ENCODE peak calls at places on chromosomes 6 and 20, in ten cellular contexts. T is GM19239; L is LHCN-M2; Y is stimulated activated CD8-positive, alpha-beta memory T cell treated with anti-CD3 and anti-CD28 coated beads, Interleukin-12 subunit alpha, Interleukin-12 subunit beta, amount 100 ng/mL, for 4 hours; D is Calu3; V is NAMALWA; P is aorta; F is M059J; Z is NCI-H1930; A is AG08395. U is an unnamed sample.
A peak's percentile ranks its signal among the peaks of the same experiment; 100 is the strongest.

GRCh38 chr20:4038047-4038459 is 22.7 kb upstream of the RNF24 start:
- DNase-seq in T (peak; percentile 87), L (peak; percentile 73), Y (peak; percentile 32), D (peak; percentile 36), V (peak; percentile 83), P (peak; percentile 81), F (peak; percentile 96), Z (no peak), A (peak; percentile 92), U (peak; percentile 58)

GRCh38 chr6:138162104-138162946 is 586 bp downstream of the ARFGEF3 start:
- DNase-seq in T (no peak), L (no peak), Y (peak; percentile 1), D (peak; percentile 12), V (no peak), P (peak; percentile 76), F (peak; percentile 42), Z (no peak), A (peak; percentile 13), U (peak; percentile 3)

GRCh38 chr6:45743028-45743615 is 272.5 kb downstream of the CLIC5 start:
- DNase-seq in T (no peak), L (no peak), Y (no peak), D (no peak), V (no peak), P (no peak), F (peak; percentile 17), Z (no peak), A (no peak), U (no peak)

GRCh38 chr20:32155017-32155965 is 45.8 kb downstream of the TM9SF4 start:
- DNase-seq in T (no peak), L (peak; percentile 92), Y (no peak), D (peak; percentile 85), V (peak; percentile 52), P (peak; percentile 94), F (peak; percentile 98), Z (peak; percentile 56), A (peak; percentile 82), U (peak; percentile 31)

GRCh38 chr6:17179246-17180073 is 77.6 kb downstream of the STMND1 start:
- DNase-seq in T (no peak), L (peak; percentile 68), Y (no peak), D (no peak), V (no peak), P (no peak), F (peak; percentile 81), Z (no peak), A (peak; percentile 48), U (peak; percentile 84)

GRCh38 chr6:143234686-143235085 is 174.0 kb downstream of the AIG1 start:
- DNase-seq in T (no peak), L (peak; percentile 40), Y (no peak), D (no peak), V (no peak), P (no peak), F (peak; percentile 25), Z (no peak), A (peak; percentile 28), U (no peak)

GRCh38 chr20:20953738-20954657 is 152.2 kb downstream of the LINC00237 start:
- DNase-seq in T (no peak), L (no peak), Y (no peak), D (no peak), V (no peak), P (no peak), F (no peak), Z (no peak), A (no peak), U (no peak)

GRCh38 chr6:159969204-159969912 is 476 bp downstream of the IGF2R start:
- DNase-seq in T (no peak), L (no peak), Y (no peak), D (peak; percentile 38), V (peak; percentile 37), P (peak; percentile 83), F (peak; percentile 41), Z (no peak), A (peak; percentile 20), U (peak; percentile 32)

GRCh38 chr6:157825243-157825904 is 2.3 kb downstream of the SNX9 start:
- DNase-seq in T (no peak), L (no peak), Y (no peak), D (no peak), V (no peak), P (no peak), F (no peak), Z (no peak), A (no peak), U (no peak)

GRCh38 chr6:37056439-37057127 is 51.1 kb downstream of the FGD2 start:
- DNase-seq in T (no peak), L (peak; percentile 42), Y (no peak), D (peak; percentile 84), V (no peak), P (peak; percentile 64), F (peak; percentile 67), Z (no peak), A (no peak), U (peak; percentile 100)

GRCh38 chr6:26235240-26235730 is 129.7 kb upstream of the BTN3A2 start:
- DNase-seq in T (no peak), L (no peak), Y (no peak), D (no peak), V (peak; percentile 49), P (no peak), F (no peak), Z (no peak), A (no peak), U (no peak)

GRCh38 chr6:115882174-115882573 is 178.5 kb downstream of the FRK start:
- DNase-seq in T (no peak), L (peak; percentile 21), Y (no peak), D (peak; percentile 73), V (no peak), P (no peak), F (peak; percentile 6), Z (no peak), A (no peak), U (peak; percentile 96)

GRCh38 chr6:141808662-141809061 is 324.1 kb upstream of the GJE1 start:
- DNase-seq in T (no peak), L (no peak), Y (no peak), D (no peak), V (no peak), P (no peak), F (no peak), Z (no peak), A (no peak), U (no peak)

GRCh38 chr6:36523451-36523850 is 23.8 kb downstream of the STK38 start:
- DNase-seq in T (no peak), L (no peak), Y (no peak), D (no peak), V (no peak), P (no peak), F (no peak), Z (no peak), A (no peak), U (no peak)

GRCh38 chr6:26351544-26351953 is 13.4 kb upstream of the BTN3A2 start:
- DNase-seq in T (no peak), L (peak; percentile 99), Y (no peak), D (no peak), V (no peak), P (no peak), F (peak; percentile 100), Z (no peak), A (peak; percentile 88), U (peak; percentile 92)

GRCh38 chr6:161407581-161407980 is 133.7 kb upstream of the AGPAT4 start:
- DNase-seq in T (no peak), L (peak; percentile 94), Y (no peak), D (peak; percentile 12), V (no peak), P (no peak), F (peak; percentile 91), Z (no peak), A (peak; percentile 30), U (no peak)

GRCh38 chr6:45591306-45591705 is 213.6 kb upstream of the SUPT3H start:
- DNase-seq in T (no peak), L (no peak), Y (no peak), D (no peak), V (no peak), P (no peak), F (peak; percentile 79), Z (no peak), A (no peak), U (peak; percentile 73)

GRCh38 chr6:157841211-157841840 is 18.3 kb downstream of the SNX9 start:
- DNase-seq in T (no peak), L (no peak), Y (no peak), D (peak; percentile 59), V (no peak), P (no peak), F (peak; percentile 62), Z (no peak), A (no peak), U (peak; percentile 90)

GRCh38 chr6:41426438-41426851 is 91.0 kb downstream of the NCR2 start:
- DNase-seq in T (no peak), L (no peak), Y (no peak), D (peak; percentile 61), V (peak; percentile 44), P (no peak), F (no peak), Z (no peak), A (no peak), U (no peak)

GRCh38 chr6:40308533-40309306 is 278.4 kb downstream of the LRFN2 start:
- DNase-seq in T (peak; percentile 69), L (peak; percentile 0), Y (no peak), D (peak; percentile 82), V (peak; percentile 76), P (no peak), F (peak; percentile 40), Z (peak; percentile 76), A (peak; percentile 69), U (peak; percentile 45)

GRCh38 chr6:154721460-154721859 is 11.8 kb upstream of the SCAF8 start:
- DNase-seq in T (no peak), L (peak; percentile 87), Y (no peak), D (peak; percentile 9), V (no peak), P (no peak), F (peak; percentile 99), Z (no peak), A (peak; percentile 37), U (peak; percentile 85)

GRCh38 chr20:19275630-19276071 is 63.2 kb downstream of the SLC24A3 start:
- DNase-seq in T (no peak), L (no peak), Y (no peak), D (no peak), V (no peak), P (no peak), F (peak; percentile 69), Z (no peak), A (peak; percentile 37), U (no peak)

GRCh38 chr6:46440133-46440532 is 51.1 kb downstream of the RCAN2 start:
- DNase-seq in T (no peak), L (peak; percentile 51), Y (no peak), D (no peak), V (no peak), P (no peak), F (peak; percentile 27), Z (no peak), A (peak; percentile 70), U (no peak)

GRCh38 chr20:62370115-62370806 is 3.1 kb upstream of the LAMA5 start:
- DNase-seq in T (no peak), L (peak; percentile 93), Y (no peak), D (no peak), V (no peak), P (no peak), F (peak; percentile 97), Z (no peak), A (peak; percentile 87), U (no peak)

GRCh38 chr20:10619427-10619826 is 54.4 kb downstream of the JAG1 start:
- DNase-seq in T (no peak), L (peak; percentile 88), Y (no peak), D (no peak), V (no peak), P (no peak), F (peak; percentile 90), Z (no peak), A (peak; percentile 84), U (peak; percentile 93)

GRCh38 chr6:11275598-11275997 is 43.1 kb upstream of the NEDD9 start:
- DNase-seq in T (peak; percentile 62), L (no peak), Y (no peak), D (peak; percentile 57), V (no peak), P (no peak), F (no peak), Z (no peak), A (no peak), U (no peak)

GRCh38 chr20:2237059-2237458 is 58.7 kb upstream of the TGM3 start:
- DNase-seq in T (no peak), L (peak; percentile 95), Y (no peak), D (peak; percentile 37), V (no peak), P (peak; percentile 75), F (peak; percentile 100), Z (no peak), A (peak; percentile 98), U (peak; percentile 98)

GRCh38 chr6:152846825-152847224 is 96.2 kb downstream of the VIP start:
- DNase-seq in T (no peak), L (peak; percentile 10), Y (no peak), D (no peak), V (peak; percentile 4), P (no peak), F (peak; percentile 31), Z (no peak), A (no peak), U (peak; percentile 54)

U was measured in epithelial cell of esophagus.